ENCODE peak calls at places on chromosomes 12 and 14, in six cellular contexts. K, G, F, H, E and V are unnamed samples. For H3K4me1, the result is how much of the 10 kb centered on the place peaks cover.

GRCh38 chr12:13094349-13094748 is 9.1 kb downstream of the GSG1 start:
- DNase-seq in K (no peak), G (no peak), F (no peak), H (no peak), E (no peak), V (no peak)

GRCh38 chr12:26017484-26018211 is 59.2 kb downstream of the RASSF8 start:
- DNase-seq in K (no peak), G (no peak), F (no peak), H (no peak), E (peak), V (no peak)

GRCh38 chr14:95620659-95621059 is 65.6 kb upstream of the TCL1B start:
- DNase-seq in K (no peak), G (no peak), F (no peak), H (no peak), E (no peak), V (no peak)

GRCh38 chr14:39548358-39548757 is 116.1 kb upstream of the FBXO33 start:
- DNase-seq in K (no peak), G (no peak), F (no peak), H (no peak), E (no peak), V (no peak)

GRCh38 chr14:92955381-92955780 is 32.4 kb downstream of the CHGA start:
- DNase-seq in K (no peak), G (no peak), F (no peak), H (no peak), E (no peak), V (no peak)

GRCh38 chr12:124586756-124587155 is 19.3 kb upstream of the NCOR2 start:
- DNase-seq in K (no peak), G (no peak), F (no peak), H (peak), E (no peak), V (no peak)

GRCh38 chr14:97219356-97220017 is 422.3 kb downstream of the VRK1 start:
- DNase-seq in K (no peak), G (no peak), F (no peak), H (no peak), E (no peak), V (no peak)

GRCh38 chr12:103401421-103401820 is 94.3 kb downstream of the C12orf42 start:
- DNase-seq in K (no peak), G (no peak), F (no peak), H (no peak), E (no peak), V (no peak)

GRCh38 chr14:92670177-92670576 is 78.2 kb downstream of the LGMN start:
- DNase-seq in K (no peak), G (no peak), F (no peak), H (no peak), E (no peak), V (no peak)

GRCh38 chr12:108881953-108882352 is 2.1 kb downstream of the DAO start:
- DNase-seq in K (no peak), G (no peak), F (no peak), H (no peak), E (no peak), V (no peak)

GRCh38 chr14:84080961-84081360 is 1449.0 kb upstream of the FLRT2 start:
- DNase-seq in K (no peak), G (no peak), F (no peak), H (no peak), E (no peak), V (no peak)

GRCh38 chr12:31572900-31573299 is 18.0 kb downstream of the DENND5B start:
- DNase-seq in K (no peak), G (no peak), F (no peak), H (no peak), E (peak), V (no peak)

GRCh38 chr12:110373025-110373876 is 30.3 kb downstream of the ANAPC7 start:
- DNase-seq in K (no peak), G (peak), F (no peak), H (no peak), E (no peak), V (no peak)

GRCh38 chr12:69101505-69101904 is 137.9 kb upstream of the CPSF6 start:
- DNase-seq in K (peak), G (no peak), F (no peak), H (no peak), E (no peak), V (no peak)

GRCh38 chr14:57533214-57533613 is 39.6 kb upstream of the CCDC198 start:
- DNase-seq in K (no peak), G (no peak), F (no peak), H (no peak), E (peak), V (no peak)

GRCh38 chr14:84657866-84658385 is 872.0 kb upstream of the FLRT2 start:
- DNase-seq in K (no peak), G (no peak), F (no peak), H (no peak), E (no peak), V (no peak)

GRCh38 chr14:31414190-31414833 is 6.0 kb downstream of the HEATR5A start:
- DNase-seq in K (no peak), G (no peak), F (no peak), H (no peak), E (no peak), V (no peak)

GRCh38 chr12:118874698-118875548 is 106.4 kb upstream of the SRRM4 start:
- DNase-seq in K (no peak), G (no peak), F (no peak), H (no peak), E (peak), V (no peak)

GRCh38 chr12:118238888-118239287 is 103.0 kb downstream of the PEBP1 start:
- DNase-seq in K (no peak), G (no peak), F (no peak), H (no peak), E (no peak), V (no peak)

GRCh38 chr12:66235626-66236281 is 46.7 kb downstream of the IRAK3 start:
- DNase-seq in K (no peak), G (no peak), F (no peak), H (no peak), E (no peak), V (no peak)

GRCh38 chr14:94114589-94115067 is 4.1 kb downstream of the IFI27 start:
- DNase-seq in K (no peak), G (no peak), F (no peak), H (no peak), E (no peak), V (peak)

GRCh38 chr12:110307372-110307771 is 26.3 kb downstream of the ATP2A2 start:
- DNase-seq in K (no peak), G (no peak), F (no peak), H (no peak), E (no peak), V (no peak)

GRCh38 chr14:53628747-53629146 is 327.9 kb downstream of the BMP4 start:
- DNase-seq in K (no peak), G (no peak), F (no peak), H (no peak), E (no peak), V (no peak)

GRCh38 chr14:67618617-67619063 is 1.1 kb upstream of the ARG2 start:
- DNase-seq in K (no peak), G (no peak), F (no peak), H (no peak), E (peak), V (no peak)

GRCh38 chr12:109466821-109467220 is 10.3 kb downstream of the KCTD10 start:
- DNase-seq in K (no peak), G (no peak), F (no peak), H (no peak), E (no peak), V (no peak)

GRCh38 chr12:104699489-104700194 is 242.9 kb downstream of the CHST11 start:
- DNase-seq in K (no peak), G (no peak), F (no peak), H (no peak), E (no peak), V (no peak)

GRCh38 chr14:43896044-43896443 is 611.0 kb downstream of the FSCB start:
- DNase-seq in K (no peak), G (no peak), F (no peak), H (no peak), E (no peak), V (no peak)

GRCh38 chr14:104116544-104117340 is 21.6 kb upstream of the KIF26A start:
- DNase-seq in K (peak), G (no peak), F (no peak), H (peak), E (peak), V (peak)

GRCh38 chr14:32986791-32987545 is 48.3 kb downstream of the NPAS3 start:
- DNase-seq in K (no peak), G (no peak), F (no peak), H (no peak), E (peak), V (no peak)

GRCh38 chr12:110684322-110684836 is 4.5 kb downstream of the HVCN1 start:
- DNase-seq in K (no peak), G (no peak), F (no peak), H (no peak), E (no peak), V (no peak)

GRCh38 chr12:120598674-120599463 is 17.7 kb upstream of the POP5 start:
- DNase-seq in K (no peak), G (no peak), F (no peak), H (peak), E (no peak), V (no peak)

GRCh38 chr14:69673578-69674305 is 62.3 kb downstream of the SUSD6 start:
- DNase-seq in K (no peak), G (no peak), F (no peak), H (no peak), E (no peak), V (no peak)

GRCh38 chr14:100533647-100534485 is 53.4 kb downstream of the BEGAIN start:
- DNase-seq in K (no peak), G (peak), F (no peak), H (peak), E (no peak), V (peak)

GRCh38 chr12:132597333-132598283 is 12.8 kb downstream of the LRCOL1 start:
- DNase-seq in K (no peak), G (no peak), F (peak), H (no peak), E (peak), V (no peak)

GRCh38 chr12:98594050-98594853 is 766 bp downstream of the SLC25A3 start:
- DNase-seq in K (peak), G (no peak), F (no peak), H (peak), E (peak), V (peak)

GRCh38 chr12:106086696-106087095 is 52.1 kb downstream of the NUAK1 start:
- DNase-seq in K (no peak), G (no peak), F (no peak), H (no peak), E (no peak), V (no peak)

GRCh38 chr14:31787377-31787776 is 226.2 kb downstream of the NUBPL start:
- DNase-seq in K (no peak), G (no peak), F (no peak), H (no peak), E (no peak), V (no peak)

GRCh38 chr12:2112401-2112800 is 59.6 kb downstream of the CACNA1C start:
- DNase-seq in K (no peak), G (no peak), F (no peak), H (no peak), E (no peak), V (no peak)

GRCh38 chr14:65043893-65044595 is 57.3 kb downstream of the FNTB start:
- DNase-seq in K (no peak), G (no peak), F (no peak), H (no peak), E (no peak), V (no peak)
- H3K4me1 ChIP-seq in K (under half), G (under half), F (under half), H (half or more), E (under half), V (under half)

GRCh38 chr12:3964404-3964803 is 91.2 kb upstream of the PARP11 start:
- DNase-seq in K (no peak), G (no peak), F (no peak), H (no peak), E (peak), V (no peak)

GRCh38 chr12:3961573-3961972 is 88.4 kb upstream of the PARP11 start:
- DNase-seq in K (no peak), G (no peak), F (no peak), H (no peak), E (no peak), V (peak)

GRCh38 chr12:3965096-3965495 is 91.9 kb upstream of the PARP11 start:
- DNase-seq in K (no peak), G (no peak), F (no peak), H (no peak), E (no peak), V (no peak)

GRCh38 chr12:3959799-3960560 is 86.8 kb upstream of the PARP11 start:
- DNase-seq in K (no peak), G (no peak), F (no peak), H (no peak), E (no peak), V (no peak)

GRCh38 chr12:3962661-3963483 is 89.7 kb upstream of the PARP11 start:
- DNase-seq in K (no peak), G (no peak), F (peak), H (no peak), E (no peak), V (no peak)
- H3K27ac ChIP-seq in K (no peak), G (no peak), F (no peak), H (no peak), E (no peak), V (peak)

GRCh38 chr14:105487986-105488777 is 1.5 kb downstream of the CRIP1 start:
- DNase-seq in K (no peak), G (no peak), F (no peak), H (peak), E (no peak), V (peak)
- H3K4me3 ChIP-seq in K (peak), G (peak), F (peak), H (peak), E (peak), V (peak)

GRCh38 chr14:74898083-74898482 is 16.4 kb downstream of the DLST start:
- DNase-seq in K (no peak), G (no peak), F (no peak), H (no peak), E (no peak), V (no peak)
- H3K4me1 ChIP-seq in K (under half), G (under half), F (under half), H (under half), E (under half), V (under half)

GRCh38 chr12:6386522-6386921 is 2.6 kb downstream of the LTBR start:
- DNase-seq in K (no peak), G (no peak), F (no peak), H (no peak), E (no peak), V (no peak)
- H3K27ac ChIP-seq in K (no peak), G (peak), F (no peak), H (no peak), E (no peak), V (peak)

GRCh38 chr12:6612247-6612646 is 5.1 kb upstream of the CHD4 start:
- DNase-seq in K (no peak), G (no peak), F (no peak), H (no peak), E (no peak), V (no peak)
- H3K4me3 ChIP-seq in K (no peak), G (peak), F (peak), H (no peak), E (no peak), V (peak)

GRCh38 chr12:101939306-101939705 is 61.9 kb downstream of the DRAM1 start:
- DNase-seq in K (no peak), G (no peak), F (no peak), H (no peak), E (no peak), V (no peak)

GRCh38 chr12:101939856-101940265 is 62.5 kb downstream of the DRAM1 start:
- DNase-seq in K (peak), G (no peak), F (peak), H (no peak), E (peak), V (peak)

GRCh38 chr12:101942206-101942605 is 64.8 kb downstream of the DRAM1 start:
- DNase-seq in K (no peak), G (no peak), F (no peak), H (no peak), E (no peak), V (no peak)

GRCh38 chr12:101941306-101942000 is 64.1 kb downstream of the DRAM1 start:
- DNase-seq in K (no peak), G (no peak), F (no peak), H (no peak), E (no peak), V (no peak)

GRCh38 chr12:101940400-101940950 is 63.1 kb downstream of the DRAM1 start:
- DNase-seq in K (no peak), G (no peak), F (no peak), H (no peak), E (no peak), V (no peak)
- H3K4me1 ChIP-seq in K (under half), G (under half), F (under half), H (under half), E (under half), V (under half)

DNA sequence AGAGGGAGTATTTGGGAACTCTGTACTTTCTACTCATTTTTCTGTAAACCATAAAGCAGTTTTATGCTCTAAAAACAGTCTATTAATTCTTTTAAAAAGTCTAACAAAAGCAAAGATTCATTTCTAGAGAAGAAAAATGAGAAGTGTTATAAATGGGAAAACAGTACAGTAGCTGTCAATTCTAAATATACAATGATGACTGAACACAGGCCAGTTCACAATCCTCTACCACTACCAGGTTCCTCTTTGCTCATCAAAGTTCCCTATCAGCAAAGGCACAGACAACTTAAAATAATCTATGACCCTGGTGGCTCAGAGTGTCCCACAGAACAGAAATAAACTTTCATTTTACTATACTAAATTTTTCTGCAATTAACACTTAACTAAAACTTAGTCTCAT is 12.5 kb downstream of the NAA25 start:
- DNase-seq in K (no peak), G (no peak), F (no peak), H (no peak), E (no peak), V (no peak)
- H3K27ac ChIP-seq in K (peak), G (no peak), F (no peak), H (no peak), E (no peak), V (no peak)